ENCODE peak calls at places on chromosomes 4 and X, in four cellular contexts. One of them, this sample, is unnamed.

GRCh38 chrX:153857348-153857903 is 27.1 kb upstream of the PDZD4 start:
- DNase-seq in activated CD8-positive, alpha-beta T cell treated with anti-CD3 and anti-CD28 coated beads, Interleukin-2, amount 10 ng/mL, durations not matched to agents 7 days and 5 days: peak; percentile 24
- DNase-seq in CD8-positive, alpha-beta memory T cell: no peak
- DNase-seq in caudate nucleus: no peak
- DNase-seq in this sample: no peak

GRCh38 chrX:138890491-138890890 is 179.0 kb upstream of the FGF13 start:
- DNase-seq in activated CD8-positive, alpha-beta T cell treated with anti-CD3 and anti-CD28 coated beads, Interleukin-2, amount 10 ng/mL, durations not matched to agents 7 days and 5 days: no peak
- DNase-seq in CD8-positive, alpha-beta memory T cell: no peak
- DNase-seq in caudate nucleus: no peak
- DNase-seq in this sample: no peak

GRCh38 chrX:119981286-119982070 is 37.9 kb upstream of the NKAP start:
- DNase-seq in activated CD8-positive, alpha-beta T cell treated with anti-CD3 and anti-CD28 coated beads, Interleukin-2, amount 10 ng/mL, durations not matched to agents 7 days and 5 days: peak; percentile 38
- DNase-seq in CD8-positive, alpha-beta memory T cell: no peak
- DNase-seq in caudate nucleus: no peak
- DNase-seq in this sample: no peak

GRCh38 chr4:60562353-60562752 is 637.8 kb upstream of the ADGRL3 start:
- DNase-seq in activated CD8-positive, alpha-beta T cell treated with anti-CD3 and anti-CD28 coated beads, Interleukin-2, amount 10 ng/mL, durations not matched to agents 7 days and 5 days: no peak
- DNase-seq in CD8-positive, alpha-beta memory T cell: no peak
- DNase-seq in caudate nucleus: no peak
- DNase-seq in this sample: no peak

GRCh38 chr4:2044542-2045517 is 14.3 kb upstream of the NAT8L start:
- DNase-seq in activated CD8-positive, alpha-beta T cell treated with anti-CD3 and anti-CD28 coated beads, Interleukin-2, amount 10 ng/mL, durations not matched to agents 7 days and 5 days: no peak
- DNase-seq in CD8-positive, alpha-beta memory T cell: no peak
- DNase-seq in caudate nucleus: no peak
- DNase-seq in this sample: no peak

GRCh38 chr4:8821151-8821950 is 50.3 kb downstream of the HMX1 start:
- DNase-seq in activated CD8-positive, alpha-beta T cell treated with anti-CD3 and anti-CD28 coated beads, Interleukin-2, amount 10 ng/mL, durations not matched to agents 7 days and 5 days: peak; percentile 16
- DNase-seq in CD8-positive, alpha-beta memory T cell: no peak
- DNase-seq in caudate nucleus: no peak
- DNase-seq in this sample: no peak

GRCh38 chr4:42150653-42151567 is 1.5 kb downstream of the BEND4 start:
- DNase-seq in activated CD8-positive, alpha-beta T cell treated with anti-CD3 and anti-CD28 coated beads, Interleukin-2, amount 10 ng/mL, durations not matched to agents 7 days and 5 days: peak; percentile 29
- DNase-seq in CD8-positive, alpha-beta memory T cell: no peak
- DNase-seq in caudate nucleus: no peak
- DNase-seq in this sample: no peak

GRCh38 chrX:368811-369562 is 17.7 kb downstream of the PPP2R3B start:
- DNase-seq in activated CD8-positive, alpha-beta T cell treated with anti-CD3 and anti-CD28 coated beads, Interleukin-2, amount 10 ng/mL, durations not matched to agents 7 days and 5 days: no peak
- DNase-seq in CD8-positive, alpha-beta memory T cell: no peak
- DNase-seq in caudate nucleus: no peak
- DNase-seq in this sample: no peak

GRCh38 chr4:14679906-14680305 is 322.4 kb upstream of the CPEB2 start:
- DNase-seq in activated CD8-positive, alpha-beta T cell treated with anti-CD3 and anti-CD28 coated beads, Interleukin-2, amount 10 ng/mL, durations not matched to agents 7 days and 5 days: no peak
- DNase-seq in CD8-positive, alpha-beta memory T cell: no peak
- DNase-seq in caudate nucleus: no peak
- DNase-seq in this sample: no peak

GRCh38 chr4:188697217-188697616 is 558.0 kb downstream of the TRIML1 start:
- DNase-seq in activated CD8-positive, alpha-beta T cell treated with anti-CD3 and anti-CD28 coated beads, Interleukin-2, amount 10 ng/mL, durations not matched to agents 7 days and 5 days: no peak
- DNase-seq in CD8-positive, alpha-beta memory T cell: no peak
- DNase-seq in caudate nucleus: no peak
- DNase-seq in this sample: no peak

GRCh38 chr4:168076989-168077725 is 15.2 kb upstream of the ANXA10 start:
- DNase-seq in activated CD8-positive, alpha-beta T cell treated with anti-CD3 and anti-CD28 coated beads, Interleukin-2, amount 10 ng/mL, durations not matched to agents 7 days and 5 days: peak; percentile 56
- DNase-seq in CD8-positive, alpha-beta memory T cell: no peak
- DNase-seq in caudate nucleus: peak; percentile 9
- DNase-seq in this sample: no peak

GRCh38 chrX:74545880-74546279 is 68.5 kb downstream of the RLIM start:
- DNase-seq in activated CD8-positive, alpha-beta T cell treated with anti-CD3 and anti-CD28 coated beads, Interleukin-2, amount 10 ng/mL, durations not matched to agents 7 days and 5 days: no peak
- DNase-seq in CD8-positive, alpha-beta memory T cell: no peak
- DNase-seq in caudate nucleus: no peak
- DNase-seq in this sample: no peak

GRCh38 chrX:11401966-11402365 is 108.8 kb downstream of the AMELX start:
- DNase-seq in activated CD8-positive, alpha-beta T cell treated with anti-CD3 and anti-CD28 coated beads, Interleukin-2, amount 10 ng/mL, durations not matched to agents 7 days and 5 days: no peak
- DNase-seq in CD8-positive, alpha-beta memory T cell: no peak
- DNase-seq in caudate nucleus: no peak
- DNase-seq in this sample: no peak

GRCh38 chr4:145956288-145956890 is 17.8 kb upstream of the ZNF827 start:
- DNase-seq in activated CD8-positive, alpha-beta T cell treated with anti-CD3 and anti-CD28 coated beads, Interleukin-2, amount 10 ng/mL, durations not matched to agents 7 days and 5 days: peak; percentile 51
- DNase-seq in CD8-positive, alpha-beta memory T cell: peak; percentile 17
- DNase-seq in caudate nucleus: no peak
- DNase-seq in this sample: no peak

GRCh38 chrX:14832151-14832550 is 40.7 kb downstream of the FANCB start:
- DNase-seq in activated CD8-positive, alpha-beta T cell treated with anti-CD3 and anti-CD28 coated beads, Interleukin-2, amount 10 ng/mL, durations not matched to agents 7 days and 5 days: no peak
- DNase-seq in CD8-positive, alpha-beta memory T cell: no peak
- DNase-seq in caudate nucleus: no peak
- DNase-seq in this sample: no peak

GRCh38 chr4:132669786-132670185 is 479.3 kb upstream of the PCDH10 start:
- DNase-seq in activated CD8-positive, alpha-beta T cell treated with anti-CD3 and anti-CD28 coated beads, Interleukin-2, amount 10 ng/mL, durations not matched to agents 7 days and 5 days: no peak
- DNase-seq in CD8-positive, alpha-beta memory T cell: no peak
- DNase-seq in caudate nucleus: no peak
- DNase-seq in this sample: no peak

GRCh38 chrX:42119076-42119475 is 195.7 kb upstream of the CASK start:
- DNase-seq in activated CD8-positive, alpha-beta T cell treated with anti-CD3 and anti-CD28 coated beads, Interleukin-2, amount 10 ng/mL, durations not matched to agents 7 days and 5 days: no peak
- DNase-seq in CD8-positive, alpha-beta memory T cell: no peak
- DNase-seq in caudate nucleus: no peak
- DNase-seq in this sample: no peak

GRCh38 chr4:153233761-153234371 is 29.6 kb downstream of the TRIM2 start:
- DNase-seq in activated CD8-positive, alpha-beta T cell treated with anti-CD3 and anti-CD28 coated beads, Interleukin-2, amount 10 ng/mL, durations not matched to agents 7 days and 5 days: no peak
- DNase-seq in CD8-positive, alpha-beta memory T cell: no peak
- DNase-seq in caudate nucleus: no peak
- DNase-seq in this sample: no peak

GRCh38 chr4:87527446-87528240 is 1.5 kb downstream of the SPARCL1 start:
- DNase-seq in activated CD8-positive, alpha-beta T cell treated with anti-CD3 and anti-CD28 coated beads, Interleukin-2, amount 10 ng/mL, durations not matched to agents 7 days and 5 days: no peak
- DNase-seq in CD8-positive, alpha-beta memory T cell: no peak
- DNase-seq in caudate nucleus: no peak
- DNase-seq in this sample: no peak

GRCh38 chr4:40369437-40370278 is 34.5 kb downstream of the CHRNA9 start:
- DNase-seq in activated CD8-positive, alpha-beta T cell treated with anti-CD3 and anti-CD28 coated beads, Interleukin-2, amount 10 ng/mL, durations not matched to agents 7 days and 5 days: no peak
- DNase-seq in CD8-positive, alpha-beta memory T cell: no peak
- DNase-seq in caudate nucleus: no peak
- DNase-seq in this sample: no peak

GRCh38 chrX:13179100-13179499 is 134.7 kb upstream of the FAM9C start:
- DNase-seq in activated CD8-positive, alpha-beta T cell treated with anti-CD3 and anti-CD28 coated beads, Interleukin-2, amount 10 ng/mL, durations not matched to agents 7 days and 5 days: no peak
- DNase-seq in CD8-positive, alpha-beta memory T cell: no peak
- DNase-seq in caudate nucleus: no peak
- DNase-seq in this sample: no peak

GRCh38 chrX:115679460-115679859 is 118.5 kb downstream of the PLS3 start:
- DNase-seq in activated CD8-positive, alpha-beta T cell treated with anti-CD3 and anti-CD28 coated beads, Interleukin-2, amount 10 ng/mL, durations not matched to agents 7 days and 5 days: no peak
- DNase-seq in CD8-positive, alpha-beta memory T cell: no peak
- DNase-seq in caudate nucleus: no peak
- DNase-seq in this sample: no peak

GRCh38 chr4:139734875-139735380 is 69.3 kb downstream of the MGST2 start:
- DNase-seq in activated CD8-positive, alpha-beta T cell treated with anti-CD3 and anti-CD28 coated beads, Interleukin-2, amount 10 ng/mL, durations not matched to agents 7 days and 5 days: peak; percentile 68
- DNase-seq in CD8-positive, alpha-beta memory T cell: peak; percentile 17
- DNase-seq in caudate nucleus: peak; percentile 88
- DNase-seq in this sample: no peak

GRCh38 chr4:175998782-175999181 is 66.9 kb upstream of the WDR17 start:
- DNase-seq in activated CD8-positive, alpha-beta T cell treated with anti-CD3 and anti-CD28 coated beads, Interleukin-2, amount 10 ng/mL, durations not matched to agents 7 days and 5 days: no peak
- DNase-seq in CD8-positive, alpha-beta memory T cell: no peak
- DNase-seq in caudate nucleus: no peak
- DNase-seq in this sample: no peak

This sample was measured in effector memory CD4-positive, alpha-beta T cell.